ENCODE peak calls at places on chromosomes 2 and 18, in ten cellular contexts. H is GM23338, V is HCT116, M is tibial artery, C is PC-9, Z is mammary epithelial cell, S is left ventricle myocardium inferior, J is thoracic aorta, X is pancreas, U is IMR-90. P is an unnamed sample.

GRCh38 chr18:48336332-48336731 is 72.9 kb downstream of the ZBTB7C start:
- DNase-seq in H (no peak), V (no peak), M (no peak), C (no peak), Z (no peak), S (no peak), J (no peak), X (no peak), U (no peak), P (no peak)

GRCh38 chr2:174312581-174313234 is 22.0 kb upstream of the SP9 start:
- DNase-seq in H (no peak), V (no peak), M (no peak), C (no peak), Z (no peak), S (no peak), J (no peak), X (no peak), U (no peak), P (no peak)

GRCh38 chr2:239223330-239224248 is 177.2 kb downstream of the HDAC4 start:
- DNase-seq in H (no peak), V (no peak), M (peak), C (no peak), Z (no peak), S (no peak), J (no peak), X (peak), U (peak), P (no peak)

GRCh38 chr18:80154293-80154692 is 45.2 kb downstream of the ADNP2 start:
- DNase-seq in H (peak), V (no peak), M (no peak), C (no peak), Z (no peak), S (no peak), J (no peak), X (no peak), U (peak), P (no peak)

GRCh38 chr2:62999905-63000304 is 50.7 kb upstream of the OTX1 start:
- DNase-seq in H (no peak), V (no peak), M (peak), C (peak), Z (peak), S (peak), J (peak), X (no peak), U (no peak), P (no peak)

GRCh38 chr2:181900007-181900651 is 8.6 kb downstream of the ITPRID2 start:
- DNase-seq in H (no peak), V (no peak), M (no peak), C (no peak), Z (no peak), S (no peak), J (no peak), X (no peak), U (no peak), P (no peak)

GRCh38 chr2:237732070-237732469 is 66.5 kb upstream of the RBM44 start:
- DNase-seq in H (no peak), V (no peak), M (no peak), C (no peak), Z (no peak), S (no peak), J (no peak), X (no peak), U (no peak), P (no peak)

GRCh38 chr2:70553334-70553583 is 367 bp downstream of the TGFA start:
- DNase-seq in H (peak), V (no peak), M (no peak), C (no peak), Z (peak), S (no peak), J (no peak), X (peak), U (no peak), P (no peak)

GRCh38 chr18:5296706-5297320 is 1.3 kb upstream of the ZBTB14 start:
- DNase-seq in H (peak), V (peak), M (peak), C (peak), Z (peak), S (peak), J (peak), X (peak), U (peak), P (peak)

GRCh38 chr2:120771556-120772208 is 36.0 kb downstream of the GLI2 start:
- DNase-seq in H (no peak), V (no peak), M (peak), C (peak), Z (no peak), S (peak), J (no peak), X (no peak), U (peak), P (peak)

GRCh38 chr2:108633379-108633778 is 85.9 kb upstream of the RANBP2 start:
- DNase-seq in H (no peak), V (no peak), M (no peak), C (no peak), Z (no peak), S (no peak), J (no peak), X (no peak), U (no peak), P (no peak)

GRCh38 chr2:46002507-46002883 is 294.7 kb upstream of the EPAS1 start:
- DNase-seq in H (no peak), V (no peak), M (no peak), C (no peak), Z (peak), S (no peak), J (no peak), X (no peak), U (peak), P (no peak)

GRCh38 chr2:109555346-109555900 is 58.3 kb downstream of the SEPTIN10 start:
- DNase-seq in H (no peak), V (no peak), M (no peak), C (no peak), Z (no peak), S (no peak), J (no peak), X (no peak), U (no peak), P (no peak)

GRCh38 chr2:235054919-235055318 is 103.1 kb downstream of the SH3BP4 start:
- DNase-seq in H (no peak), V (no peak), M (no peak), C (no peak), Z (no peak), S (no peak), J (no peak), X (no peak), U (no peak), P (no peak)

GRCh38 chr2:62304429-62305417 is 108.8 kb downstream of the B3GNT2 start:
- DNase-seq in H (peak), V (peak), M (peak), C (peak), Z (peak), S (peak), J (peak), X (no peak), U (peak), P (peak)

GRCh38 chr2:112839407-112840067 is 3.0 kb upstream of the IL1B start:
- DNase-seq in H (no peak), V (no peak), M (no peak), C (no peak), Z (no peak), S (no peak), J (no peak), X (no peak), U (no peak), P (no peak)

GRCh38 chr2:6254446-6254845 is 562.3 kb downstream of the SOX11 start:
- DNase-seq in H (no peak), V (no peak), M (no peak), C (no peak), Z (no peak), S (no peak), J (no peak), X (no peak), U (no peak), P (no peak)

GRCh38 chr2:96427917-96428316 is 77.2 kb downstream of the NEURL3 start:
- DNase-seq in H (no peak), V (peak), M (no peak), C (peak), Z (peak), S (no peak), J (no peak), X (no peak), U (peak), P (no peak)

GRCh38 chr2:10028988-10029874 is 14.1 kb upstream of the KLF11 start:
- DNase-seq in H (peak), V (no peak), M (no peak), C (peak), Z (no peak), S (peak), J (no peak), X (peak), U (no peak), P (peak)

GRCh38 chr18:21741511-21742322 is 1.1 kb downstream of the MIB1 start:
- DNase-seq in H (peak), V (no peak), M (peak), C (peak), Z (peak), S (peak), J (no peak), X (peak), U (peak), P (peak)

GRCh38 chr2:186459009-186459408 is 27.1 kb upstream of the ZC3H15 start:
- DNase-seq in H (peak), V (peak), M (no peak), C (no peak), Z (peak), S (no peak), J (no peak), X (no peak), U (peak), P (no peak)

GRCh38 chr2:219469186-219469724 is 29.4 kb upstream of the GMPPA start:
- DNase-seq in H (no peak), V (no peak), M (peak), C (peak), Z (peak), S (no peak), J (no peak), X (no peak), U (peak), P (no peak)

GRCh38 chr2:241009191-241009590 is 10.8 kb downstream of the SNED1 start:
- DNase-seq in H (no peak), V (no peak), M (no peak), C (no peak), Z (no peak), S (no peak), J (no peak), X (no peak), U (no peak), P (no peak)

GRCh38 chr18:8333961-8334360 is 275.3 kb upstream of the RAB12 start:
- DNase-seq in H (no peak), V (no peak), M (no peak), C (no peak), Z (no peak), S (no peak), J (no peak), X (no peak), U (no peak), P (no peak)

DNA sequence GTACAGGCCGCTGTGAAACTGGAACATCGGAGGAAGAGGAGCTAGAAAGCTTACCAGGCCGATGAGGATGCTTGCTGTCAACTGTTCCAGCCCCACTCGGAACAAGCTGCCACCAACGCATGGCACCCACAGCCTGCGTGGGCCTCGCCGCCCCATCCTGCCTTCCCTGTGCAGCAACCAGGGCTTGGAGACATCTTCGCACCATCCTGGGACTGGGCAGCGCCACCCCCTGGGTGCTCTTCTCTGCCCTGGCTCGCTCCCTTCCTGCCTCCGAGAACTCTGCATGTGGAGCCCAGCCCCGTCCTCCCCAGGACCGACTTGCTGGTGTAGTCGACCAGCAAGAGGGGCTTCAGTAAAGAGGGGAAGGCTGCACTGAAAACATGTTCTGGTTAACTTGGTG is 10.8 kb downstream of the TMEM18 start:
- DNase-seq in H (no peak), V (no peak), M (no peak), C (no peak), Z (no peak), S (no peak), J (no peak), X (no peak), U (no peak), P (no peak)
- TF ChIP-seq CTCF in H (no peak), V (no peak), M (no peak), C (no peak), Z (no peak), S (no peak), J (no peak), X (no peak), U (no peak), P (no peak)

GRCh38 chr18:58934933-58935577 is 70.4 kb downstream of the ZNF532 start:
- DNase-seq in H (no peak), V (no peak), M (no peak), C (no peak), Z (no peak), S (no peak), J (no peak), X (no peak), U (no peak), P (no peak)
- H3K27ac ChIP-seq in H (peak), V (no peak), M (no peak), C (no peak), Z (no peak), S (peak), J (no peak), X (no peak), U (no peak), P (no peak)

GRCh38 chr2:23578964-23579671 is 194.1 kb downstream of the KLHL29 start:
- DNase-seq in H (no peak), V (no peak), M (no peak), C (no peak), Z (no peak), S (no peak), J (no peak), X (no peak), U (no peak), P (no peak)
- TF ChIP-seq CTCF in H (no peak), V (no peak), M (no peak), C (no peak), Z (no peak), S (no peak), J (no peak), X (no peak), U (no peak), P (no peak)

DNA sequence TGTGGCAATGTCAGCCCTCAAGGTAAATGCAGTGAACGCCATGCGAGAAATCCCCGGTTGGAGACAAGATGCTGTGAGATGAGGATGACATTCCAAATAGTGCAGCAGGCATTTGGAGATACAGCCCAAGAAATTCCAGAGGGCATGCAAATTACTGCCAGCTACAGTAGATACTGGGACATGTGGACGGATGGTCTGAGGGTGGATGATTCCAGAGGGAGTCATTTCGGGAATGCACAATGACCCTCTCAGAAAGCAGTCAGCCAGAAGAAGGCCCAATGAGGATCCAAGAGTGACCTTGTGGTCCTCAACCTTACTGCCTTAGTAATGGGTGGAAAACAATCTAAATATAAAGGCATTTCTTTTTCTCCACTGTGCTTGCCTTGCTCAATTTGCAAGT is 111.3 kb downstream of the HNRNPLL start:
- DNase-seq in H (no peak), V (no peak), M (no peak), C (no peak), Z (no peak), S (no peak), J (no peak), X (no peak), U (no peak), P (no peak)
- H3K27ac ChIP-seq in H (no peak), V (no peak), M (no peak), C (no peak), Z (no peak), S (no peak), J (no peak), X (no peak), U (no peak), P (no peak)

GRCh38 chr2:203500951-203501350 is 34.1 kb downstream of the RAPH1 start:
- DNase-seq in H (no peak), V (no peak), M (no peak), C (no peak), Z (no peak), S (no peak), J (no peak), X (no peak), U (no peak), P (no peak)

GRCh38 chr2:203500297-203500696 is 34.8 kb downstream of the RAPH1 start:
- DNase-seq in H (no peak), V (no peak), M (no peak), C (no peak), Z (no peak), S (no peak), J (no peak), X (no peak), U (no peak), P (no peak)

GRCh38 chr2:203498161-203498560 is 36.9 kb downstream of the RAPH1 start:
- DNase-seq in H (no peak), V (peak), M (no peak), C (no peak), Z (peak), S (no peak), J (no peak), X (no peak), U (peak), P (no peak)

GRCh38 chr2:203501870-203502269 is 33.2 kb downstream of the RAPH1 start:
- DNase-seq in H (no peak), V (no peak), M (no peak), C (no peak), Z (no peak), S (no peak), J (no peak), X (no peak), U (no peak), P (no peak)
- TF ChIP-seq CTCF in H (no peak), V (no peak), M (no peak), C (no peak), Z (no peak), S (no peak), J (no peak), X (no peak), U (no peak), P (no peak)

DNA sequence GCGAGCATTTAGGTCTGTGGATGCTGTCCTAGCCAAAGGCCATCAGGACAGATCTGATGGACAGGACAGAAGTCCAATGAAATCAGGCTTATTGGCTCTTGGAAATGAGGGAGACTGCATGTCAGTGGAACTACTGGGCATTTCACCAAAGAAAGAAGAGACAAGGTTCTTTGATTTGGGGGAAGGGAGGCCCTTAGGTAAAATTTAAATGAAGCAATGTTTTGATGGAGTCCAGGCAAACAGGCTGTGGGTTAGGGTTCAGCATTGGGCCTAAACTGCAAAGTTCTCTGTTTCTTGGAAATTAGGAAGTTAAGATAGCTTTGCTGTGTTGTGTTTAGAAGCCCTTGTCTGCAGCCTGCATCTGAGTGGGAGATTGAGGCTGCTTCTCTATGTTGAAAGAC is 31.6 kb upstream of the RNF149 start:
- DNase-seq in H (peak), V (no peak), M (no peak), C (no peak), Z (no peak), S (no peak), J (no peak), X (no peak), U (peak), P (no peak)
- H3K27ac ChIP-seq in H (no peak), V (no peak), M (no peak), C (peak), Z (no peak), S (no peak), J (no peak), X (no peak), U (no peak), P (peak)

GRCh38 chr2:85998071-85998991 is 107.4 kb downstream of the POLR1A start:
- DNase-seq in H (peak), V (no peak), M (peak), C (no peak), Z (no peak), S (peak), J (no peak), X (no peak), U (peak), P (peak)
- TF ChIP-seq CTCF in H (no peak), V (no peak), M (no peak), C (no peak), Z (no peak), S (no peak), J (no peak), X (no peak), U (no peak), P (no peak)

GRCh38 chr2:85178980-85179411 is 45.8 kb downstream of the TCF7L1 start:
- DNase-seq in H (peak), V (no peak), M (peak), C (no peak), Z (no peak), S (no peak), J (no peak), X (no peak), U (no peak), P (no peak)

GRCh38 chr2:85177031-85177824 is 44.0 kb downstream of the TCF7L1 start:
- DNase-seq in H (peak), V (no peak), M (peak), C (no peak), Z (no peak), S (no peak), J (no peak), X (no peak), U (no peak), P (no peak)

GRCh38 chr2:85180322-85181092 is 47.3 kb downstream of the TCF7L1 start:
- DNase-seq in H (no peak), V (no peak), M (no peak), C (no peak), Z (no peak), S (no peak), J (no peak), X (no peak), U (no peak), P (no peak)

GRCh38 chr2:85179541-85179940 is 46.3 kb downstream of the TCF7L1 start:
- DNase-seq in H (no peak), V (no peak), M (no peak), C (no peak), Z (no peak), S (no peak), J (no peak), X (no peak), U (no peak), P (no peak)

DNA sequence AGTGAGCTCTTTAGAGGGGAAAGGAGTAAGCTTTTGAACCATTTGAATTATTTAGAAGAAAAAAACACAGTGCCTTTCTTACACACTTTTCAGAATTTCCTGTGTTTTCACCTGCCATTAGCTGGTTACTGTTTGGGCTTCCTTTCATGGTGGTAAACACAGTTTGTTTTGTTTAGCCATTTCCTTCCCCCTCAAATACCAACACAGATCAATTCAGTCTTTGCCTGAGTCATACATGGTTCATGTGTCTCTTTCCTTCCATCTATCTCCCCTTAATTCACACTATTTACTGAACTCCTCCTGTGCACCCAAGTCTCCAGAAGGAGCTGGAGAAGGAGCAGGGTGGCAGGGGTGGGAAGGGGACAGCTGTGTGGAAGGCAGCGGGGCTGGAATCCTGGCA is 45.0 kb downstream of the TCF7L1 start:
- DNase-seq in H (no peak), V (no peak), M (no peak), C (no peak), Z (no peak), S (no peak), J (no peak), X (no peak), U (peak), P (no peak)
- H3K27ac ChIP-seq in H (peak), V (no peak), M (no peak), C (no peak), Z (no peak), S (no peak), J (no peak), X (no peak), U (no peak), P (no peak)

GRCh38 chr2:204072443-204073324 is 136.1 kb downstream of the ICOS start:
- DNase-seq in H (peak), V (peak), M (no peak), C (peak), Z (peak), S (no peak), J (no peak), X (no peak), U (no peak), P (peak)
- TF ChIP-seq CTCF in H (peak), V (peak), M (peak), C (peak), Z (peak), S (peak), J (no peak), X (no peak), U (peak), P (peak)